ENCODE peak calls at places on chromosomes 16 and 17, in seven cellular contexts. M is GM23248; H is stomach; T is CD8-positive, alpha-beta memory T cell; S is GM12878; L is tibial nerve; D is keratinocyte. R is an unnamed sample.

GRCh38 chr17:50318551-50319310 is 27.2 kb upstream of the XYLT2 start:
- DNase-seq in T (no peak), L (no peak), S (no peak), M (no peak), H (no peak), D (peak; percentile 55), R (no peak)

GRCh38 chr16:23728112-23728477 is 15.1 kb upstream of the ERN2 start:
- DNase-seq in D (no peak), H (no peak), S (no peak), L (no peak), T (no peak), M (no peak), R (no peak)

GRCh38 chr17:31134526-31134925 is 39.7 kb downstream of the NF1 start:
- DNase-seq in S (no peak), M (no peak), H (no peak), T (no peak), D (no peak), L (no peak), R (no peak)

GRCh38 chr16:10931133-10931532 is 11.1 kb downstream of the DEXI start:
- DNase-seq in T (no peak), D (no peak), S (no peak), H (no peak), M (no peak), L (no peak), R (no peak)

GRCh38 chr17:47744168-47745036 is 11.4 kb downstream of the TBX21 start:
- DNase-seq in L (no peak), S (no peak), T (no peak), M (no peak), H (no peak), D (no peak), R (no peak)

GRCh38 chr17:75396025-75396424 is 9.5 kb downstream of the GRB2 start:
- DNase-seq in M (no peak), L (no peak), T (no peak), S (no peak), D (no peak), H (no peak), R (no peak)

GRCh38 chr16:13441675-13442074 is 478.3 kb upstream of the ERCC4 start:
- DNase-seq in M (no peak), H (no peak), T (no peak), D (no peak), S (no peak), L (no peak), R (no peak)

GRCh38 chr17:5485270-5486205 is at the start of gene DERL2:
- DNase-seq in S (no peak), T (no peak), M (peak; percentile 57), L (no peak), H (no peak), D (no peak), R (no peak)

GRCh38 chr16:8855051-8855786 is 13.6 kb downstream of the CARHSP1 start:
- DNase-seq in L (no peak), T (no peak), D (no peak), M (no peak), H (no peak), S (no peak), R (no peak)

GRCh38 chr17:64099543-64099942 is 30.4 kb downstream of the ERN1 start:
- DNase-seq in H (no peak), L (no peak), M (no peak), T (no peak), S (no peak), D (no peak), R (no peak)

GRCh38 chr16:19601083-19601976 is 45.8 kb downstream of the VPS35L start:
- DNase-seq in H (no peak), L (no peak), S (no peak), D (no peak), M (peak; percentile 64), T (no peak), R (no peak)

GRCh38 chr16:81077077-81077940 is at the start of gene C16orf46:
- DNase-seq in D (no peak), L (peak; percentile 96), M (peak; percentile 98), S (peak; percentile 88), T (peak; percentile 94), H (peak; percentile 99), R (peak; percentile 96)

GRCh38 chr17:66276328-66276937 is 26.0 kb upstream of the PRKCA start:
- DNase-seq in L (no peak), D (no peak), T (no peak), M (peak; percentile 54), S (no peak), H (no peak), R (no peak)

GRCh38 chr17:82775033-82775823 is 23.4 kb downstream of the TBCD start:
- DNase-seq in D (no peak), M (peak; percentile 66), S (no peak), T (peak; percentile 29), L (peak; percentile 38), H (peak; percentile 83), R (no peak)

GRCh38 chr17:33086041-33086440 is 94.4 kb downstream of the SPACA3 start:
- DNase-seq in D (no peak), M (no peak), L (no peak), S (no peak), T (no peak), H (no peak), R (no peak)

GRCh38 chr16:57297856-57298255 is 13.4 kb upstream of the PLLP start:
- DNase-seq in D (no peak), M (no peak), T (peak; percentile 27), S (no peak), L (no peak), H (no peak), R (no peak)

GRCh38 chr17:78708510-78708973 is 73.5 kb downstream of the CYTH1 start:
- DNase-seq in D (peak; percentile 46), H (peak; percentile 72), S (no peak), M (peak; percentile 88), L (peak; percentile 20), T (peak; percentile 30), R (peak; percentile 58)

GRCh38 chr17:50192873-50193274 is 8.6 kb downstream of the COL1A1 start:
- DNase-seq in S (no peak), D (no peak), T (no peak), H (no peak), M (peak; percentile 55), L (no peak), R (no peak)

GRCh38 chr16:85393674-85394510 is 219.2 kb upstream of the GSE1 start:
- DNase-seq in T (peak; percentile 56), H (peak; percentile 66), S (no peak), D (no peak), M (peak; percentile 64), L (peak; percentile 31), R (peak; percentile 78)

GRCh38 chr16:88992351-88993005 is 15.5 kb upstream of the CBFA2T3 start:
- DNase-seq in S (no peak), D (no peak), T (no peak), L (no peak), M (no peak), H (no peak), R (no peak)

GRCh38 chr17:9484789-9485188 is 90.8 kb downstream of the STX8 start:
- DNase-seq in M (peak; percentile 78), L (no peak), H (no peak), S (no peak), D (no peak), T (no peak), R (no peak)

GRCh38 chr16:58498341-58499091 is 1.4 kb upstream of the NDRG4 start:
- DNase-seq in M (no peak), S (no peak), H (no peak), L (no peak), D (no peak), T (no peak), R (no peak)
- H3K4me1 ChIP-seq in M (peaks cover 8% of the 10 kb centered on the region), S (peaks cover 21% of the 10 kb centered on the region), H (peaks cover 20% of the 10 kb centered on the region), L (peaks cover 17% of the 10 kb centered on the region), D (peaks cover 3% of the 10 kb centered on the region), T (peaks cover 23% of the 10 kb centered on the region), R (peaks cover 27% of the 10 kb centered on the region)

GRCh38 chr17:43674394-43674793 is 12.7 kb upstream of the MEOX1 start:
- DNase-seq in T (no peak), S (no peak), H (no peak), L (no peak), M (no peak), D (no peak), R (no peak)

GRCh38 chr17:43671075-43671692 is 9.5 kb upstream of the MEOX1 start:
- DNase-seq in S (peak; percentile 53), H (no peak), D (no peak), T (no peak), L (no peak), M (peak; percentile 71), R (no peak)

GRCh38 chr17:43676471-43676870 is 14.7 kb upstream of the MEOX1 start:
- DNase-seq in H (no peak), M (peak; percentile 51), T (no peak), D (no peak), S (no peak), L (no peak), R (no peak)

GRCh38 chr17:43671755-43672502 is 10.2 kb upstream of the MEOX1 start:
- DNase-seq in S (no peak), T (no peak), D (no peak), M (no peak), H (no peak), L (no peak), R (no peak)

DNA sequence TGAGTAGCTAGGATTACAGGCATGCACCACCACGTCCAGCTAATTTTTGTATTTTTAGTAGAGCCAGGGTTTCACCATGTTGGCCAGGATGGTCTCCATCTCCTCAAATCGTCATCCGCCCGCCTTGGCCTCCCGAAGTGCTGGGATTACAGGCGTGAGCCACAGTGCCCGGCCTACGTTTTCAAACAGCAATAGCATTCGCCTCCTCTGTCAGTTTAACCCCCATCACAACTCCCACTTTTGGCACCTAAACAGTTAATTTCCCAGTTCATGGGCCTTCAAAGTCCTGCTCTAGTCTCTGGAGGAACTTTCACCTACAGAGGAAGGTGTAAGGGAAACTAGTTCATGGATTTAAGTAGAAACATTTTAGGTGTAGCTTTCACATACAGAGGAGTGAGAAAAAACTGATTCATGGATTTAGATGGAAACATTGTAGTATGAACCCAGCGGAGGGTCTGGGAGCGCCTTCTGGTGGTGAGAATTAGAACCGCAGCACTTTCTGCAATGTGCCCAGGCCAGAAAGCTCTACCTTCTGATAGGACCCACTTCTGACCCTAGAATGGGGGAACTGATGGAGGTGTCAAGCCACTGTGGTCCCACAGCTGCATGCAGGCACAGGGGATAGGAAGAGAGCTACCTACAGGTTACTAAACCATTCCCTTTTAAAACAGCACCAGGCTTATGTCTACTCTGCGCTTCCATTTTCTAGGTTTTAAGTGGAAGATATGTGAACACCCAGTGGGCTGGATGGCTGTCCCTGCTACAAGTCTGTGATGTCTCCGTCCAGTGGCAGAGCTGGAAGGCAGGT is 12.0 kb upstream of the MEOX1 start:
- DNase-seq in L (peak; percentile 72), M (peak; percentile 75), D (no peak), S (no peak), H (peak; percentile 82), T (peak; percentile 61), R (peak; percentile 71)
- H3K4me1 ChIP-seq in L (peaks cover 3% of the 10 kb centered on the region), M (peaks cover 9% of the 10 kb centered on the region), D (peaks cover 20% of the 10 kb centered on the region), S (peaks cover 42% of the 10 kb centered on the region), H (peaks cover 12% of the 10 kb centered on the region), T (peaks cover 3% of the 10 kb centered on the region), R (peaks cover 12% of the 10 kb centered on the region)

GRCh38 chr17:7308625-7309433 is 1.4 kb downstream of the EIF5A start:
- DNase-seq in H (peak; percentile 81), D (no peak), L (peak; percentile 46), S (peak; percentile 67), T (peak; percentile 79), M (peak; percentile 94), R (peak; percentile 87)
- H3K4me1 ChIP-seq in H (peaks cover 48% of the 10 kb centered on the region), D (peaks cover 34% of the 10 kb centered on the region), L (peaks cover 25% of the 10 kb centered on the region), S (peaks cover 21% of the 10 kb centered on the region), T (peaks cover 47% of the 10 kb centered on the region), M (peaks cover 38% of the 10 kb centered on the region), R (peaks cover 48% of the 10 kb centered on the region)

DNA sequence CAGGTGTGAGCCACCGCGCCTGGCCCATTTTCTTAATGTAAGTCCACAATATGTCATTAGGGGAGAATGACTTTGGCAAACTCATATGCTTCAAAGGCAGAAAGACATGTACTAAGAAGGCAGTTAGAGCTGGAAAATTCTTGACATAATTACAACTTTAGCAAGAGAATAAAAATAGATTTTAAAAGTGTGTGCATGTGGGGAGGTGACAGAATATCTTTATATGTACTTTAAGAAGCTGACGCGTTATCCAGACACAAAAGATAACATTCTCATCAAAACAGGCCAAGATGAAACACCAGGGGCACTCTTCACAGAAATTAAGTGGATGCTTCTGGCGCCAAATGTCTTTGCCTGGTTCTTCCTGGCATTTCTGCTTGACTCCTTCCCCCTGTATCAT is 28.2 kb downstream of the GJC1 start:
- DNase-seq in L (no peak), S (no peak), D (no peak), M (no peak), H (no peak), T (no peak), R (no peak)
- H3K4me1 ChIP-seq in L (no peaks in the 10 kb centered on the region), S (no peaks in the 10 kb centered on the region), D (no peaks in the 10 kb centered on the region), M (no peaks in the 10 kb centered on the region), H (no peaks in the 10 kb centered on the region), T (no peaks in the 10 kb centered on the region), R (no peaks in the 10 kb centered on the region)